ENCODE peak calls at places on chromosomes 1 and 21, in seven cellular contexts. Z, P, V, J, Y, H and B are unnamed samples.

GRCh38 chr1:225450491-225451191 is 22.8 kb upstream of the LBR start:
- DNase-seq in Z (peak), P (no peak), V (peak), J (no peak), Y (no peak), H (no peak), B (no peak)

GRCh38 chr21:42031241-42031640 is 21.1 kb upstream of the ZBTB21 start:
- DNase-seq in Z (no peak), P (no peak), V (no peak), J (no peak), Y (no peak), H (no peak), B (no peak)

GRCh38 chr21:33791058-33791457 is 124.5 kb downstream of the ATP5PO start:
- DNase-seq in Z (no peak), P (no peak), V (no peak), J (no peak), Y (no peak), H (no peak), B (no peak)

GRCh38 chr21:46038871-46039397 is 57.4 kb downstream of the COL6A1 start:
- DNase-seq in Z (peak), P (no peak), V (no peak), J (no peak), Y (no peak), H (no peak), B (no peak)

GRCh38 chr1:157201767-157202166 is 63.6 kb upstream of the ETV3 start:
- DNase-seq in Z (no peak), P (peak), V (no peak), J (no peak), Y (no peak), H (no peak), B (no peak)

GRCh38 chr1:10909697-10910489 is 102.6 kb upstream of the TARDBP start:
- DNase-seq in Z (no peak), P (peak), V (peak), J (peak), Y (no peak), H (peak), B (no peak)

GRCh38 chr1:33300673-33301072 is 20.2 kb downstream of the A3GALT2 start:
- DNase-seq in Z (peak), P (no peak), V (no peak), J (no peak), Y (no peak), H (no peak), B (peak)

GRCh38 chr1:150311762-150312161 is 9.6 kb upstream of the PRPF3 start:
- DNase-seq in Z (no peak), P (no peak), V (no peak), J (no peak), Y (no peak), H (no peak), B (no peak)

GRCh38 chr1:118982816-118983557 is 5.2 kb downstream of the TBX15 start:
- DNase-seq in Z (no peak), P (no peak), V (no peak), J (no peak), Y (no peak), H (no peak), B (no peak)

GRCh38 chr1:208280681-208281439 is 36.7 kb upstream of the PLXNA2 start:
- DNase-seq in Z (no peak), P (no peak), V (no peak), J (no peak), Y (no peak), H (no peak), B (no peak)

GRCh38 chr1:65734976-65735375 is 57.7 kb upstream of the PDE4B start:
- DNase-seq in Z (no peak), P (no peak), V (no peak), J (no peak), Y (no peak), H (no peak), B (no peak)

GRCh38 chr1:239558992-239559391 is 172.6 kb downstream of the CHRM3 start:
- DNase-seq in Z (no peak), P (no peak), V (no peak), J (no peak), Y (no peak), H (no peak), B (no peak)

GRCh38 chr1:101239095-101240040 is 2.5 kb downstream of the S1PR1 start:
- DNase-seq in Z (peak), P (no peak), V (peak), J (no peak), Y (no peak), H (peak), B (no peak)

GRCh38 chr1:204842892-204843291 is 27.8 kb upstream of the NFASC start:
- DNase-seq in Z (no peak), P (peak), V (no peak), J (no peak), Y (no peak), H (no peak), B (no peak)

GRCh38 chr1:16155537-16156410 is at the start of gene EPHA2:
- DNase-seq in Z (peak), P (no peak), V (no peak), J (peak), Y (no peak), H (no peak), B (peak)

GRCh38 chr21:34908424-34909055 is 140.6 kb downstream of the RUNX1 start:
- DNase-seq in Z (no peak), P (no peak), V (no peak), J (no peak), Y (no peak), H (no peak), B (no peak)

GRCh38 chr1:168623838-168624237 is 47.4 kb downstream of the XCL1 start:
- DNase-seq in Z (no peak), P (no peak), V (no peak), J (no peak), Y (no peak), H (no peak), B (no peak)

GRCh38 chr1:222697858-222698257 is 14.4 kb downstream of the AIDA start:
- DNase-seq in Z (no peak), P (no peak), V (no peak), J (no peak), Y (no peak), H (no peak), B (no peak)

GRCh38 chr1:109704173-109704572 is 7.9 kb upstream of the GSTM5 start:
- DNase-seq in Z (no peak), P (no peak), V (no peak), J (peak), Y (no peak), H (no peak), B (no peak)

GRCh38 chr1:151012684-151013471 is 4.6 kb downstream of the PRUNE1 start:
- DNase-seq in Z (no peak), P (no peak), V (no peak), J (no peak), Y (no peak), H (no peak), B (no peak)

GRCh38 chr1:155012052-155012546 is 9.5 kb downstream of the ZBTB7B start:
- DNase-seq in Z (peak), P (no peak), V (no peak), J (peak), Y (peak), H (no peak), B (peak)

GRCh38 chr1:64574301-64574700 is 104.4 kb downstream of the CACHD1 start:
- DNase-seq in Z (no peak), P (no peak), V (no peak), J (no peak), Y (no peak), H (no peak), B (no peak)

GRCh38 chr1:235327559-235328270 is at the start of gene ARID4B:
- DNase-seq in Z (peak), P (peak), V (peak), J (peak), Y (no peak), H (no peak), B (peak)

GRCh38 chr1:156707027-156707426 is 1.6 kb upstream of the CRABP2 start:
- DNase-seq in Z (no peak), P (no peak), V (no peak), J (no peak), Y (no peak), H (no peak), B (no peak)

GRCh38 chr1:62307516-62308492 is 11.4 kb downstream of the KANK4 start:
- DNase-seq in Z (peak), P (no peak), V (no peak), J (no peak), Y (no peak), H (no peak), B (no peak)